ENCODE peak calls at places on chromosomes 16 and 17, in seven cellular contexts. V is RCC 7860; M is HEK293T; X is HCT116; Q is CD4-positive, CD25-positive, alpha-beta regulatory T cell; L is Caki2; W is stimulated activated CD4-positive, alpha-beta T cell treated with anti-CD3 and anti-CD28 coated beads, Interleukin-2, amount 100 ng/mL, for 4 hours. P is an unnamed sample.

GRCh38 chr17:301681-302299 is 50.8 kb downstream of the RPH3AL start:
- DNase-seq in V (no peak), M (no peak), X (no peak), Q (no peak), L (no peak), W (no peak), P (no peak)

GRCh38 chr16:17845031-17845430 is 374.3 kb upstream of the XYLT1 start:
- DNase-seq in V (no peak), M (no peak), X (no peak), Q (no peak), L (no peak), W (no peak), P (no peak)

GRCh38 chr17:75518201-75518600 is 1.9 kb downstream of the TSEN54 start:
- DNase-seq in V (no peak), M (no peak), X (no peak), Q (no peak), L (no peak), W (peak; percentile 10), P (peak; percentile 66)

GRCh38 chr16:1291576-1291974 is 17.9 kb upstream of the UBE2I start:
- DNase-seq in V (no peak), M (no peak), X (no peak), Q (no peak), L (no peak), W (no peak), P (no peak)

GRCh38 chr16:77897831-77898540 is 109.6 kb downstream of the VAT1L start:
- DNase-seq in V (no peak), M (no peak), X (no peak), Q (no peak), L (no peak), W (no peak), P (no peak)

GRCh38 chr17:29143894-29144293 is 36.3 kb downstream of the MYO18A start:
- DNase-seq in V (peak; percentile 11), M (peak; percentile 19), X (no peak), Q (no peak), L (peak; percentile 29), W (no peak), P (peak; percentile 38)

GRCh38 chr16:3728424-3729160 is 11.3 kb upstream of the TRAP1 start:
- DNase-seq in V (no peak), M (no peak), X (no peak), Q (no peak), L (no peak), W (no peak), P (no peak)

GRCh38 chr17:36529121-36529520 is 5.5 kb downstream of the MYO19 start:
- DNase-seq in V (peak; percentile 71), M (no peak), X (no peak), Q (no peak), L (peak; percentile 19), W (no peak), P (peak; percentile 8)

GRCh38 chr16:68369697-68370096 is 58.9 kb downstream of the PRMT7 start:
- DNase-seq in V (no peak), M (no peak), X (no peak), Q (no peak), L (no peak), W (no peak), P (peak; percentile 46)

GRCh38 chr17:75565066-75565465 is 22.5 kb upstream of the MYO15B start:
- DNase-seq in V (no peak), M (no peak), X (no peak), Q (no peak), L (no peak), W (no peak), P (no peak)

GRCh38 chr16:86520317-86521210 is 10.2 kb downstream of the FOXF1 start:
- DNase-seq in V (no peak), M (no peak), X (no peak), Q (no peak), L (no peak), W (no peak), P (no peak)

GRCh38 chr16:66741131-66741900 is 10.1 kb downstream of the DYNC1LI2 start:
- DNase-seq in V (peak; percentile 61), M (peak; percentile 35), X (peak; percentile 48), Q (no peak), L (peak; percentile 82), W (no peak), P (no peak)

GRCh38 chr16:73864868-73865267 is 431.7 kb upstream of the PSMD7 start:
- DNase-seq in V (no peak), M (no peak), X (no peak), Q (no peak), L (no peak), W (no peak), P (no peak)

GRCh38 chr17:40554646-40555295 is 10.5 kb downstream of the CCR7 start:
- DNase-seq in V (no peak), M (no peak), X (no peak), Q (no peak), L (no peak), W (no peak), P (peak; percentile 16)

GRCh38 chr16:1458977-1459341 is 14.6 kb upstream of the CCDC154 start:
- DNase-seq in V (no peak), M (no peak), X (no peak), Q (no peak), L (no peak), W (no peak), P (no peak)

GRCh38 chr17:39599006-39599664 is 8.6 kb downstream of the NEUROD2 start:
- DNase-seq in V (no peak), M (no peak), X (no peak), Q (no peak), L (no peak), W (no peak), P (no peak)

GRCh38 chr16:27304102-27304501 is 9.7 kb upstream of the IL4R start:
- DNase-seq in V (no peak), M (no peak), X (no peak), Q (no peak), L (no peak), W (no peak), P (no peak)

GRCh38 chr16:1642148-1642547 is 30.0 kb downstream of the CRAMP1 start:
- DNase-seq in V (no peak), M (no peak), X (no peak), Q (no peak), L (no peak), W (no peak), P (no peak)

GRCh38 chr17:39027037-39027436 is 59.8 kb upstream of the FBXO47 start:
- DNase-seq in V (no peak), M (peak; percentile 30), X (no peak), Q (no peak), L (no peak), W (no peak), P (no peak)

GRCh38 chr17:28997811-28998210 is 8.0 kb downstream of the SEZ6 start:
- DNase-seq in V (no peak), M (no peak), X (no peak), Q (no peak), L (no peak), W (no peak), P (no peak)

GRCh38 chr17:8673621-8674020 is 43.1 kb upstream of the MYH10 start:
- DNase-seq in V (no peak), M (no peak), X (no peak), Q (no peak), L (no peak), W (no peak), P (no peak)

GRCh38 chr17:81863123-81863675 is 2.9 kb upstream of the P4HB start:
- DNase-seq in V (no peak), M (no peak), X (no peak), Q (no peak), L (no peak), W (no peak), P (no peak)

GRCh38 chr16:24668481-24669001 is 60.9 kb upstream of the TNRC6A start:
- DNase-seq in V (peak; percentile 58), M (no peak), X (no peak), Q (no peak), L (peak; percentile 52), W (peak; percentile 20), P (no peak)

GRCh38 chr17:43790311-43790940 is 10.2 kb downstream of the CFAP97D1 start:
- DNase-seq in V (no peak), M (no peak), X (no peak), Q (no peak), L (no peak), W (no peak), P (no peak)

GRCh38 chr16:47694543-47694942 is 233.4 kb downstream of the PHKB start:
- DNase-seq in V (no peak), M (no peak), X (no peak), Q (no peak), L (no peak), W (no peak), P (no peak)

GRCh38 chr17:33019161-33019560 is 27.5 kb downstream of the SPACA3 start:
- DNase-seq in V (no peak), M (no peak), X (no peak), Q (no peak), L (no peak), W (no peak), P (no peak)

GRCh38 chr16:58501242-58502131 is 1.5 kb downstream of the NDRG4 start:
- DNase-seq in V (no peak), M (peak; percentile 72), X (no peak), Q (peak; percentile 28), L (no peak), W (peak; percentile 38), P (peak; percentile 37)

GRCh38 chr16:3029499-3030127 is 5.8 kb downstream of the THOC6 start:
- DNase-seq in V (no peak), M (no peak), X (no peak), Q (no peak), L (no peak), W (no peak), P (peak; percentile 75)

GRCh38 chr17:44375196-44376017 is 11.8 kb upstream of the FAM171A2 start:
- DNase-seq in V (no peak), M (no peak), X (no peak), Q (no peak), L (no peak), W (no peak), P (no peak)

GRCh38 chr17:42171831-42172230 is 9.1 kb downstream of the KCNH4 start:
- DNase-seq in V (no peak), M (no peak), X (no peak), Q (no peak), L (no peak), W (no peak), P (no peak)

GRCh38 chr16:79752421-79752820 is 151.9 kb upstream of the MAF start:
- DNase-seq in V (no peak), M (no peak), X (no peak), Q (no peak), L (no peak), W (no peak), P (no peak)

GRCh38 chr16:66266436-66267286 is 99.8 kb upstream of the CDH5 start:
- DNase-seq in V (no peak), M (no peak), X (no peak), Q (no peak), L (no peak), W (no peak), P (peak; percentile 13)

GRCh38 chr16:86071611-86072240 is 172.8 kb downstream of the IRF8 start:
- DNase-seq in V (no peak), M (no peak), X (no peak), Q (no peak), L (no peak), W (no peak), P (no peak)

GRCh38 chr17:77830816-77831490 is 127.5 kb upstream of the TNRC6C start:
- DNase-seq in V (no peak), M (no peak), X (no peak), Q (no peak), L (no peak), W (no peak), P (no peak)

GRCh38 chr17:4163951-4164350 is 21.0 kb downstream of the CYB5D2 start:
- DNase-seq in V (no peak), M (no peak), X (no peak), Q (no peak), L (no peak), W (no peak), P (no peak)

GRCh38 chr16:51290886-51291285 is 139.8 kb upstream of the SALL1 start:
- DNase-seq in V (no peak), M (no peak), X (no peak), Q (no peak), L (no peak), W (no peak), P (no peak)

P was measured in activated CD4-positive, alpha-beta memory T cell treated with anti-CD3 and anti-CD28 coated beads, Interleukin-2, amount 10 ng/mL, durations not matched to agents 7 days and 5 days.